ENCODE peak calls at places on chromosome 22, in six cellular contexts. H is fibroblast of the aortic adventitia, E is heart left ventricle, R is HFF-Myc, U is mucosa of descending colon, S is GM06990. I is an unnamed sample.

GRCh38 chr22:25054943-25055511 is 102.5 kb downstream of the KIAA1671 start:
- DNase-seq in U (no peak), R (no peak), S (no peak), E (no peak), H (peak), I (no peak)

GRCh38 chr22:49590851-49591445 is 236.7 kb downstream of the BRD1 start:
- DNase-seq in U (peak), S (no peak), E (no peak), H (no peak), R (no peak), I (peak)

GRCh38 chr22:38413085-38414008 is 41.7 kb downstream of the KCNJ4 start:
- DNase-seq in S (no peak), R (no peak), H (no peak), E (peak), U (peak), I (peak)

GRCh38 chr22:39493759-39494158 is 8.3 kb upstream of the MIEF1 start:
- DNase-seq in E (no peak), H (peak), U (no peak), S (no peak), R (no peak), I (no peak)

GRCh38 chr22:35742342-35743100 is 24.8 kb downstream of the APOL5 start:
- DNase-seq in R (peak), H (peak), E (no peak), S (no peak), U (no peak), I (no peak)

GRCh38 chr22:49705216-49705600 is 122.5 kb downstream of the BRD1 start:
- DNase-seq in S (no peak), U (no peak), R (no peak), E (no peak), H (no peak), I (no peak)

GRCh38 chr22:37894939-37895670 is 11.0 kb upstream of the MICALL1 start:
- DNase-seq in R (no peak), E (no peak), H (no peak), U (no peak), S (no peak), I (no peak)

GRCh38 chr22:45867906-45868555 is 108.9 kb downstream of the WNT7B start:
- DNase-seq in S (no peak), R (no peak), H (no peak), U (no peak), E (no peak), I (no peak)

GRCh38 chr22:33210129-33210784 is 152.1 kb upstream of the SYN3 start:
- DNase-seq in H (peak), S (peak), E (no peak), R (peak), U (no peak), I (peak)

GRCh38 chr22:44804327-44804726 is 52.0 kb downstream of the ARHGAP8 start:
- DNase-seq in S (no peak), R (no peak), U (no peak), H (no peak), E (no peak), I (no peak)

GRCh38 chr22:39984750-39985149 is 10.0 kb upstream of the FAM83F start:
- DNase-seq in U (no peak), H (no peak), R (no peak), E (no peak), S (no peak), I (no peak)

GRCh38 chr22:32804036-32804435 is 2.5 kb downstream of the TIMP3 start:
- DNase-seq in S (no peak), E (peak), H (peak), R (no peak), U (no peak), I (no peak)

GRCh38 chr22:45263790-45264269 is 20.9 kb upstream of the UPK3A start:
- DNase-seq in E (peak), R (peak), U (no peak), H (peak), S (peak), I (no peak)

GRCh38 chr22:50115693-50116092 is 25.9 kb downstream of the MOV10L1 start:
- DNase-seq in U (no peak), E (peak), R (no peak), H (peak), S (no peak), I (no peak)

GRCh38 chr22:38172489-38173155 is 9.0 kb downstream of the PLA2G6 start:
- DNase-seq in H (no peak), U (peak), E (peak), R (no peak), S (no peak), I (no peak)

GRCh38 chr22:36541831-36542391 is 12.9 kb upstream of the EIF3D start:
- DNase-seq in H (peak), E (no peak), R (peak), S (no peak), U (no peak), I (no peak)

GRCh38 chr22:47940211-47940610 is 1177.8 kb downstream of the TBC1D22A start:
- DNase-seq in E (no peak), R (no peak), U (no peak), H (no peak), S (no peak), I (no peak)

GRCh38 chr22:44668190-44668885 is 33.7 kb upstream of the PRR5 start:
- DNase-seq in E (no peak), R (no peak), U (peak), S (no peak), H (no peak), I (peak)

GRCh38 chr22:27986937-27987336 is 67.9 kb upstream of the PITPNB start:
- DNase-seq in U (no peak), R (no peak), H (no peak), S (no peak), E (no peak), I (no peak)

GRCh38 chr22:49391436-49391835 is 436.2 kb downstream of the BRD1 start:
- DNase-seq in U (peak), H (no peak), E (no peak), S (no peak), R (no peak), I (no peak)

GRCh38 chr22:46666577-46667244 is 46.5 kb downstream of the GRAMD4 start:
- DNase-seq in S (no peak), H (no peak), U (no peak), R (no peak), E (no peak), I (no peak)

GRCh38 chr22:20955548-20955947 is 11.5 kb upstream of the AIFM3 start:
- DNase-seq in H (no peak), U (peak), R (no peak), S (no peak), E (no peak), I (no peak)

GRCh38 chr22:46063861-46064235 is 86.5 kb upstream of the PPARA start:
- DNase-seq in H (no peak), R (no peak), E (no peak), U (peak), S (no peak), I (no peak)

GRCh38 chr22:37419916-37420655 is 7.2 kb downstream of the ELFN2 start:
- DNase-seq in E (no peak), S (no peak), R (no peak), U (no peak), H (no peak), I (no peak)

GRCh38 chr22:36991220-36991619 is 28.0 kb downstream of the TST start:
- DNase-seq in U (no peak), R (no peak), S (no peak), E (no peak), H (no peak), I (no peak)

GRCh38 chr22:17086301-17086700 is 1.5 kb downstream of the IL17RA start:
- DNase-seq in E (no peak), U (no peak), R (no peak), S (no peak), H (peak), I (no peak)

GRCh38 chr22:49975543-49976389 is 15.2 kb downstream of the PIM3 start:
- DNase-seq in S (peak), E (no peak), R (no peak), U (peak), H (peak), I (peak)

GRCh38 chr22:45552580-45553332 is 50.1 kb downstream of the FBLN1 start:
- DNase-seq in H (peak), S (no peak), U (peak), R (peak), E (peak), I (no peak)

GRCh38 chr22:28702891-28703290 is 23.3 kb upstream of the TTC28 start:
- DNase-seq in E (no peak), U (no peak), R (no peak), H (no peak), S (no peak), I (no peak)

GRCh38 chr22:48663297-48663696 is 1164.4 kb downstream of the BRD1 start:
- DNase-seq in H (no peak), E (no peak), S (no peak), U (no peak), R (no peak), I (no peak)

DNA sequence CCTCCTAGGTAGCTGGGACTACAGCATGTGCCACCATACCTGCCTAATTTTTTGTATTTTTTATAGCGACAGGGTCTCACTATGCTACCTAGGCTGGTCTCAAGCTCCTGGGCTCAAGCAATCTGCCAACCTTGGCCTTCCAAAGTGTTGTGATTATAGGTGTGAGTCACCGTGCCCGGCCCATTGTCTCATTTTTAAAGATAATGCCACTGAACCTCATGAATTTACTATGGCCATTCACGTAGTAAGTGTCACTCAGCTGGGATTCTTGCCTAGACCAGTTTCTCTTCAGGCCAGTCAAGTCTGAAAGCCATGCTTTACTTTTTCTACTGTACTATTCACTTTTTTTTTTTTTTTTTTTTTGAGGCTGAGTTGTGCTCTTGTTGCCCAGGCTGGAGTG is 22.4 kb downstream of the DEPDC5 start:
- DNase-seq in H (no peak), E (no peak), R (no peak), U (no peak), S (no peak), I (no peak)
- TF ChIP-seq CTCF in H (no peak), E (no peak), R (no peak), U (no peak), S (no peak), I (no peak)

GRCh38 chr22:43187171-43188099 is 501 bp upstream of the TTLL12 start:
- DNase-seq in H (peak), S (peak), R (peak), U (peak), E (peak), I (peak)
- TF ChIP-seq CTCF in H (peak), S (peak), R (peak), U (peak), E (peak), I (no peak)

GRCh38 chr22:19753996-19754700 is 6.4 kb upstream of the TBX1 start:
- DNase-seq in R (no peak), E (no peak), H (no peak), S (no peak), U (no peak), I (no peak)

GRCh38 chr22:19754701-19755144 is 5.9 kb upstream of the TBX1 start:
- DNase-seq in S (no peak), H (no peak), R (no peak), E (no peak), U (no peak), I (no peak)

GRCh38 chr22:19751497-19752245 is 8.9 kb upstream of the TBX1 start:
- DNase-seq in S (no peak), R (no peak), H (no peak), U (no peak), E (no peak), I (no peak)

GRCh38 chr22:19755145-19755710 is 5.3 kb upstream of the TBX1 start:
- DNase-seq in S (no peak), R (no peak), U (no peak), E (no peak), H (no peak), I (no peak)

GRCh38 chr22:19753090-19753842 is 7.3 kb upstream of the TBX1 start:
- DNase-seq in U (no peak), H (no peak), S (no peak), R (no peak), E (no peak), I (no peak)
- TF ChIP-seq CTCF in U (no peak), H (no peak), S (peak), R (peak), E (no peak), I (no peak)

GRCh38 chr22:22666307-22667091 is 22.1 kb downstream of the GGTLC2 start:
- DNase-seq in H (peak), U (peak), R (no peak), E (no peak), S (no peak), I (peak)
- TF ChIP-seq CTCF in H (peak), U (peak), R (peak), E (peak), S (peak), I (no peak)

I was measured in activated B cell treated with CpG ODN at 0.5 μM for 24 hours.